ENCODE peak calls at places on chromosomes 3 and 15, in four cellular contexts. Q is HepG2, D is K562, A is GM12878. N is an unnamed sample.

GRCh38 chr3:139280027-139280671 is 63.7 kb upstream of the MRPS22 start:
- DNase-seq in D (no peak), A (no peak), Q (no peak), N (no peak)

GRCh38 chr3:16508591-16508995 is 4.9 kb downstream of the RFTN1 start:
- DNase-seq in D (no peak), A (no peak), Q (no peak), N (no peak)

GRCh38 chr3:12308517-12308916 is 19.6 kb downstream of the PPARG start:
- DNase-seq in A (peak), D (no peak), Q (peak), N (no peak)

GRCh38 chr3:69094467-69095205 is 9.9 kb downstream of the ARL6IP5 start:
- DNase-seq in A (no peak), D (no peak), Q (no peak), N (no peak)

GRCh38 chr3:100710355-100711198 is 1.3 kb downstream of the TFG start:
- DNase-seq in A (peak), Q (peak), D (peak), N (peak)

GRCh38 chr3:128859573-128860154 is 19.8 kb upstream of the ACAD9 start:
- DNase-seq in A (no peak), D (no peak), Q (no peak), N (no peak)

GRCh38 chr15:70763950-70764730 is 782 bp upstream of the UACA start:
- DNase-seq in A (no peak), Q (no peak), D (no peak), N (no peak)

GRCh38 chr3:105866656-105867653 is 1.9 kb downstream of the CBLB start:
- DNase-seq in D (peak), A (peak), Q (peak), N (no peak)

GRCh38 chr3:67559029-67559605 is 95.3 kb downstream of the SUCLG2 start:
- DNase-seq in A (no peak), D (no peak), Q (no peak), N (no peak)

GRCh38 chr15:57635300-57635944 is 43.7 kb downstream of the MYZAP start:
- DNase-seq in A (no peak), Q (no peak), D (no peak), N (no peak)

GRCh38 chr3:183259087-183259486 is 6.0 kb downstream of the B3GNT5 start:
- DNase-seq in Q (no peak), D (no peak), A (no peak), N (no peak)

GRCh38 chr15:37016287-37016686 is 84.1 kb downstream of the MEIS2 start:
- DNase-seq in D (no peak), Q (no peak), A (no peak), N (no peak)

GRCh38 chr3:38404286-38404685 is 49.4 kb upstream of the ACVR2B start:
- DNase-seq in Q (no peak), A (no peak), D (no peak), N (no peak)

GRCh38 chr15:83206971-83207621 is 527 bp downstream of the HDGFL3 start:
- DNase-seq in A (no peak), D (peak), Q (no peak), N (peak)

GRCh38 chr15:92806763-92807162 is 93.4 kb upstream of the CHD2 start:
- DNase-seq in A (no peak), Q (no peak), D (no peak), N (no peak)

GRCh38 chr3:99751649-99752048 is 66.0 kb upstream of the CMSS1 start:
- DNase-seq in Q (no peak), D (no peak), A (no peak), N (no peak)

GRCh38 chr15:90957105-90957790 is 2.6 kb downstream of the RCCD1 start:
- DNase-seq in A (no peak), Q (no peak), D (no peak), N (peak)

GRCh38 chr3:123067689-123068226 is 933 bp downstream of the PDIA5 start:
- DNase-seq in D (no peak), A (no peak), Q (no peak), N (no peak)

GRCh38 chr15:32152574-32152973 is 122.3 kb downstream of the CHRNA7 start:
- DNase-seq in A (no peak), D (no peak), Q (no peak), N (no peak)

GRCh38 chr3:17793542-17794195 is 51.2 kb upstream of the TBC1D5 start:
- DNase-seq in Q (no peak), A (no peak), D (no peak), N (peak)

GRCh38 chr3:53083949-53084309 is 38.1 kb upstream of the SFMBT1 start:
- DNase-seq in A (no peak), D (peak), Q (no peak), N (no peak)

GRCh38 chr3:54159917-54160316 is 37.6 kb downstream of the CACNA2D3 start:
- DNase-seq in Q (no peak), D (no peak), A (no peak), N (no peak)

GRCh38 chr3:192417012-192417411 is 310.3 kb downstream of the FGF12 start:
- DNase-seq in D (no peak), Q (no peak), A (no peak), N (no peak)

GRCh38 chr15:39828374-39828931 is 45.8 kb upstream of the FSIP1 start:
- DNase-seq in Q (no peak), D (no peak), A (no peak), N (no peak)

GRCh38 chr15:99963096-99963825 is 230.0 kb upstream of the LYSMD4 start:
- DNase-seq in A (no peak), Q (no peak), D (no peak), N (peak)

GRCh38 chr3:149772861-149773260 is 19.5 kb downstream of the ANKUB1 start:
- DNase-seq in D (no peak), A (no peak), Q (no peak), N (no peak)

GRCh38 chr15:52746162-52746721 is 43.9 kb downstream of the ONECUT1 start:
- DNase-seq in D (no peak), Q (peak), A (no peak), N (no peak)

GRCh38 chr15:23422946-23423708 is 23.9 kb downstream of the GOLGA6L2 start:
- DNase-seq in D (no peak), Q (peak), A (no peak), N (no peak)
- TF ChIP-seq FOXM1 in D (no peak), Q (no peak), A (no peak), N (no peak)

DNA sequence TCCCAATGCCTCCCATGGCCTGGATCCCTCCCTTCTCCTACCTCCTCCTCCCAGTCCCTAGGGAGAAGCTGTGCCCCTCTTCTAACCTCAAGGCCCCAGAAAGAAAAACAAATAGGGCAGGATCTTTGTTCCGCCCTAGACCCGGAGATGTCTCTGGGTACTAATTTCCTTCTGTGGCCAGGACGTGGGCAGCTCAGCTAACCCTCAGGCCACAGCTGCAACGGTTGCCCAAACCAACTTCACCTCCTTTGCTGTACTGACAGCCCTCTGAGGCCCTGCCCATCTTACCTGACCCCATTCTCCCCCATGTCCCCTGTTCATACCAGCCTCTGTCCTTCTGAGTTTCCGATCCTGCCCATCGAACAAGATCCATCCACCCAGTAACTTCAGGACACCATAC is 70.7 kb downstream of the SRGAP3 start:
- DNase-seq in Q (no peak), A (no peak), D (no peak), N (no peak)
- TF ChIP-seq SMC3 in Q (no peak), A (no peak), D (no peak), N (no peak)

GRCh38 chr3:173003471-173003870 is 137.6 kb downstream of the SPATA16 start:
- DNase-seq in D (no peak), A (no peak), Q (no peak), N (no peak)
- TF ChIP-seq FOXM1 in D (no peak), A (no peak), Q (no peak), N (no peak)

DNA sequence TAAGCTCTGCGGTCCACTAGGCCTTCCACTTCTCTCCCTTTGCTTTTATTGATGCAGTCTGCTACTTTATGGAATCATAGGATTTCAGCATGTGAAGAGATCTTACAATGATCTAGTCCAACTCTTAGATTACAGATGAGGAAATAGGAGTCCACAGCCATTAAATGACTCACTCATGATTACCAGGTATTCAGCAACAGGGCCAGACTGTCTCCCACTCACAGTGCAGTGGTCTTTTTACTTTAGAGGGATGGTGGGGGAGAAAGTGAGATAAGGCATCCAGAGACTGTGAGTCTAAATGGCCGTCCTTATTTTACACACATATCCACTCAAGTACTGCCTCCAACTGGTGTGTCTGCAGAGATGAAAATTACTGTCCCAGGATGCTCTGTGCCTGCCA is 88.5 kb upstream of the SKOR1 start:
- DNase-seq in Q (no peak), A (no peak), D (no peak), N (no peak)
- TF ChIP-seq SMC3 in Q (no peak), A (no peak), D (no peak), N (no peak)

DNA sequence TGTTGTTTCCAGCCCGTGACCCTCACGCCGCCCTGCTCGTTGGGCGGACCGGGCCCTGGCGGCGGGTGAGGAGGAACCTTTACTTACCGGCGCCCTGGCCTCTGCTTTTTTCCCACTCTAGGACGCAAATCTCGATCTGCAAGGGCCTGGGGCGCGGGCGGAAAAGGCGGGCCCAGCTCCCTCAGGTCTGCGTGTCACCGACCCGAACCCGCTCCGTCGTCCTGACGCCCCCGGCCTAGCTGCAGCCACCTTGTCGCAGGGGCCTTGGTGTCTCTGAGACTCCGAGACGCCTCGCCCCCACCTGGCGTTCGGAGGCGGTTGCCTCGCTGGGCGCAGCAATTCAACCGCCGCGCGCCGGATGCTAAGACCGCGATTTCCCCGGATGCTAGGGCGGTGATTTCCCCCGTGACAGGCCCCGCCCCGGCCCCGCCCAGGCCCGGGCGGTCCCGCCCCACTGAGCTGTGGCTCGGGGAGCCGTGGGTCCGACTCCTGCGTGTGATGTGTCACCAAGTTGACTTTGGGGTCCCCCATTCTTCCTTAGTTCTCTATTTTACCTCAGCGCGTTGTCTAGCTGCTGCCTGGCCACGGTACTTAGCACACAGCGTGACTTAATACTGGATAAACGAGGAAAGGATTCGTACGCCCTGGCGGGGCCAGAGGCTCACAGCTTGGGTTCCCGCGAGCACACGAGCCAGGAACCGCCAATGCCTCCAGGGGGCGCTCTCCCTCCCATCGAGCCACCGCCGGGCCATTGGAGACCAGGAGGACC is at the start of gene RPL39L:
- DNase-seq in A (peak), D (peak), Q (no peak), N (peak)
- TF ChIP-seq FOXM1 in A (no peak), D (no peak), Q (no peak), N (no peak)

GRCh38 chr15:29921130-29921601 is 98.9 kb upstream of the TJP1 start:
- DNase-seq in D (no peak), A (no peak), Q (peak), N (no peak)
- TF ChIP-seq SMC3 in D (no peak), A (no peak), Q (no peak), N (no peak)

DNA sequence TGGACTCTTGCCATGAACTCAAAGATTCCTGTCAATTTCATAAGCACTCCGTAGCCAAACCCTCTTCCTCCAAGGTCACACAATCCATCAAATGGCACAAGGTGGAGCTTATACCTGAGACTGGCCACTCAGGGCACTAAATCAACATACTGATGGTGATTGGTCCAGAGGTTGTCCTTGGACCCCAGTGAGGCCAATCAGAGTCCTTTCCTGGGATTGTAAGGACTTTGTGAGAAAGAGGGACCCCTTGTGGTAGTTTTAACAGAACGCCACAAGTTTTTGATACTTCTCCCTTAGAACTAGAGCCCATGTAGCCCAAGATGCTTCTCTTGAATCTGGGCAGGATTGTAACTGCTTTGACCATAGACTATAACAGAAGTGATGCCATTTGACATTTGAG is 44.4 kb upstream of the LARS2 start:
- DNase-seq in D (peak), Q (peak), A (no peak), N (no peak)
- TF ChIP-seq FOXM1 in D (no peak), Q (no peak), A (no peak), N (no peak)

DNA sequence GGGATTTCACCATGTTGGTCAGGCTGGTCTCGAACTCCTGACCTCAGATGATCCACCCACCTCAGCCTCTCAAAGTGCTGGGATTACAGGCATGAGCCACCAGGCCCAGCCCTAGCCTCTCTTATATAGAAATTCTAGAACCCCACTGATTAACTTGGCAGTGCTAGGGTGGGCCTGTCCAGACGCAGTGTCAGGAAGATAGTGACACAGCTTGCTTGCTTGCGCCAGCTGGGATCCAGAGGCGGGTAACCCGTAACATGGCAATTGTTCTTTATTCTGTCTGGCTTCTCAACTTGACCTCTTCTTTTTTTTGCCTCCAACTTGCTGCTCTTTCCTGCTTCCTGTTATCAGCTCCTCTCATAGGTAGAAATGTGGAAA is 16.2 kb downstream of the CEP19 start:
- DNase-seq in D (no peak), Q (no peak), A (no peak), N (no peak)
- TF ChIP-seq SMC3 in D (no peak), Q (no peak), A (no peak), N (no peak)

GRCh38 chr15:63382966-63383710 is 1.5 kb upstream of the CA12 start:
- DNase-seq in D (no peak), Q (no peak), A (no peak), N (no peak)
- TF ChIP-seq FOXM1 in D (no peak), Q (no peak), A (no peak), N (no peak)

N was measured in SK-N-SH.